ENCODE peak calls at places on chromosome 18, in six cellular contexts. W is heart right ventricle, Q is progenitor cell of endocrine pancreas, V is GM12865, M is tibial artery, L is AG09309. I is an unnamed sample.

GRCh38 chr18:46097853-46098615 is at the start of gene ATP5F1A:
- DNase-seq in W (peak; percentile 95), Q (peak; percentile 54), V (peak; percentile 92), M (peak; percentile 88), L (no peak), I (peak; percentile 85)

GRCh38 chr18:43485565-43485964 is 208.3 kb upstream of the SYT4 start:
- DNase-seq in W (no peak), Q (no peak), V (peak; percentile 2), M (no peak), L (no peak), I (no peak)

GRCh38 chr18:11074879-11075278 is 74.5 kb downstream of the PIEZO2 start:
- DNase-seq in W (no peak), Q (no peak), V (no peak), M (no peak), L (no peak), I (no peak)

GRCh38 chr18:51051105-51051712 is 21.2 kb downstream of the SMAD4 start:
- DNase-seq in W (no peak), Q (no peak), V (peak; percentile 68), M (no peak), L (no peak), I (no peak)

GRCh38 chr18:21242141-21243040 is at the start of gene GREB1L:
- DNase-seq in W (peak; percentile 42), Q (peak; percentile 74), V (peak; percentile 50), M (no peak), L (no peak), I (peak; percentile 86)

GRCh38 chr18:73118121-73118816 is 250.5 kb upstream of the NETO1 start:
- DNase-seq in W (no peak), Q (no peak), V (no peak), M (no peak), L (peak; percentile 46), I (no peak)

GRCh38 chr18:34809697-34810096 is 99.6 kb downstream of the DTNA start:
- DNase-seq in W (peak; percentile 29), Q (no peak), V (peak; percentile 24), M (peak; percentile 67), L (peak; percentile 7), I (peak; percentile 64)

GRCh38 chr18:68489018-68489792 is 225.7 kb downstream of the TMX3 start:
- DNase-seq in W (no peak), Q (no peak), V (no peak), M (no peak), L (no peak), I (no peak)

GRCh38 chr18:74509856-74510769 is 13.9 kb downstream of the CNDP2 start:
- DNase-seq in W (no peak), Q (no peak), V (no peak), M (no peak), L (no peak), I (no peak)

GRCh38 chr18:61554946-61555361 is 221.7 kb downstream of the CDH20 start:
- DNase-seq in W (no peak), Q (no peak), V (no peak), M (no peak), L (no peak), I (no peak)

GRCh38 chr18:3874593-3874992 is 424.6 kb downstream of the TGIF1 start:
- DNase-seq in W (no peak), Q (no peak), V (no peak), M (no peak), L (no peak), I (no peak)

GRCh38 chr18:30889582-30890301 is 152.8 kb downstream of the DSC3 start:
- DNase-seq in W (no peak), Q (no peak), V (peak; percentile 1), M (no peak), L (no peak), I (peak; percentile 20)

GRCh38 chr18:25298853-25299274 is 53.1 kb downstream of the ZNF521 start:
- DNase-seq in W (peak; percentile 51), Q (no peak), V (no peak), M (no peak), L (peak; percentile 59), I (no peak)

GRCh38 chr18:42048150-42048549 is 93.1 kb downstream of the PIK3C3 start:
- DNase-seq in W (no peak), Q (no peak), V (no peak), M (no peak), L (peak; percentile 71), I (no peak)

GRCh38 chr18:67041334-67041733 is 437.4 kb upstream of the CDH19 start:
- DNase-seq in W (no peak), Q (no peak), V (no peak), M (no peak), L (no peak), I (no peak)

GRCh38 chr18:45682181-45682580 is 41.8 kb upstream of the SLC14A1 start:
- DNase-seq in W (no peak), Q (no peak), V (no peak), M (no peak), L (no peak), I (no peak)

GRCh38 chr18:62987859-62988258 is 272.5 kb downstream of the PHLPP1 start:
- DNase-seq in W (no peak), Q (no peak), V (no peak), M (no peak), L (no peak), I (no peak)

GRCh38 chr18:9557250-9557943 is 57.0 kb downstream of the PPP4R1 start:
- DNase-seq in W (no peak), Q (no peak), V (no peak), M (no peak), L (no peak), I (no peak)

GRCh38 chr18:76524900-76525698 is 30.1 kb upstream of the ZNF516 start:
- DNase-seq in W (peak; percentile 23), Q (no peak), V (peak; percentile 32), M (no peak), L (no peak), I (no peak)

GRCh38 chr18:63788447-63789096 is 13.4 kb downstream of the SERPINB7 start:
- DNase-seq in W (no peak), Q (no peak), V (peak; percentile 24), M (no peak), L (peak; percentile 75), I (no peak)

GRCh38 chr18:13465476-13465875 is 246.9 kb downstream of the LDLRAD4 start:
- DNase-seq in W (no peak), Q (no peak), V (no peak), M (no peak), L (no peak), I (no peak)

GRCh38 chr18:13463526-13463925 is 245.0 kb downstream of the LDLRAD4 start:
- DNase-seq in W (no peak), Q (no peak), V (no peak), M (no peak), L (no peak), I (no peak)

GRCh38 chr18:13465126-13465446 is 246.5 kb downstream of the LDLRAD4 start:
- DNase-seq in W (no peak), Q (no peak), V (no peak), M (no peak), L (no peak), I (no peak)

GRCh38 chr18:13462686-13463085 is 244.1 kb downstream of the LDLRAD4 start:
- DNase-seq in W (no peak), Q (no peak), V (no peak), M (no peak), L (no peak), I (no peak)

DNA sequence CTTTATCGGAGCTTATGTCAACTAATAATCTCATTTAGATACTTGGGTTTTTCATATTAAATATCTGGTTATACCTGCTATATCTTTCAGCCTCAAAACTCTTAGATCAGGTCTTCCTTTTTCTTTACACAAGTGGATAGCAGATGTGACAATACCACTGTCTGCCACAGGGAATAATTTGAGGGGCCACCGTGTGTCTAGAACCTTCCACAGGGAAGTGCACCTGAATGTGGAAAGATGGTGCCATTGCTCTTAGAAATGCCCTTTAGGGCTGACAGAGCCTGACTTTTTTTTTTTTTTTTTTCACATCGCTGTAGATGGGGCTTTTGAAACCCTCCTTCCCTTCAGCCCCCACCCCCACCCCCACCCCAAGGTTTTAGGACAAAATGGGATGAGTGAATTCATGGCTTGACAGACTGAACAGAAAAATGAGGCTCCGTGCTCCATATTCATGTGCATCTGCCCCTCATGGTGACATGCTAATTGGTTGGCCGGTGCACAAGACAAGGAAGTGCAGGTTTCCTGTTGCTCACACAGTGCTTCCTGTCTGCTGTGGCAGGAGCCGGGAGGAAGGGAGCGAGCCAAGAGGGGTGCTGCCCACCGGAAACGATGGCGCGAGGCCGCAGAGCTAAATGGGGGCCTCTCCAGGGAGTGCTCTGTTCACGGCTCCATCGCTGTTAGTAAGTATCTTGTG is 246.0 kb downstream of the LDLRAD4 start:
- DNase-seq in W (peak; percentile 68), Q (no peak), V (peak; percentile 90), M (peak; percentile 75), L (no peak), I (no peak)
- TF ChIP-seq CTCF in W (no peak), Q (no peak), V (no peak), M (no peak), L (no peak), I (no peak)

GRCh38 chr18:65567372-65567771 is 183.4 kb upstream of the CDH7 start:
- DNase-seq in W (no peak), Q (no peak), V (no peak), M (no peak), L (no peak), I (no peak)
- TF ChIP-seq CTCF in W (no peak), Q (peak; percentile 64), V (no peak), M (no peak), L (no peak), I (peak; percentile 33)

GRCh38 chr18:78986018-78986481 is 6.4 kb downstream of the SALL3 start:
- DNase-seq in W (no peak), Q (no peak), V (no peak), M (no peak), L (no peak), I (peak; percentile 74)
- TF ChIP-seq CTCF in W (no peak), Q (peak; percentile 84), V (no peak), M (no peak), L (peak; percentile 34), I (no peak)

GRCh38 chr18:48039769-48040215 is 109.3 kb upstream of the SMAD2 start:
- DNase-seq in W (no peak), Q (no peak), V (no peak), M (no peak), L (no peak), I (no peak)

GRCh38 chr18:48036641-48037421 is 106.4 kb upstream of the SMAD2 start:
- DNase-seq in W (no peak), Q (no peak), V (no peak), M (peak; percentile 23), L (no peak), I (peak; percentile 43)

GRCh38 chr18:48038636-48039035 is 108.2 kb upstream of the SMAD2 start:
- DNase-seq in W (no peak), Q (no peak), V (no peak), M (peak; percentile 20), L (no peak), I (no peak)

GRCh38 chr18:48036191-48036590 is 105.7 kb upstream of the SMAD2 start:
- DNase-seq in W (no peak), Q (no peak), V (no peak), M (peak; percentile 38), L (no peak), I (no peak)

GRCh38 chr18:48037481-48038271 is 107.2 kb upstream of the SMAD2 start:
- DNase-seq in W (peak; percentile 37), Q (no peak), V (no peak), M (peak; percentile 18), L (no peak), I (peak; percentile 36)
- TF ChIP-seq CTCF in W (no peak), Q (no peak), V (no peak), M (no peak), L (peak; percentile 5), I (no peak)

I was measured in glutamatergic neuron.